ENCODE peak calls at places on chromosomes 5 and 9, in four cellular contexts. One of them, this sample, is unnamed.

GRCh38 chr5:6342689-6343315 is 35.5 kb downstream of the MED10 start:
- DNase-seq in spleen: no peak
- DNase-seq in HCT116: no peak
- DNase-seq in SK-N-SH: no peak
- DNase-seq in this sample: no peak

GRCh38 chr5:179195561-179196419 is 135.6 kb downstream of the ZNF354C start:
- DNase-seq in HCT116: no peak
- DNase-seq in spleen: peak; percentile 73
- DNase-seq in SK-N-SH: no peak
- DNase-seq in this sample: no peak

GRCh38 chr9:74742792-74743389 is 144.8 kb downstream of the TRPM6 start:
- DNase-seq in SK-N-SH: peak; percentile 39
- DNase-seq in spleen: no peak
- DNase-seq in HCT116: peak; percentile 19
- DNase-seq in this sample: no peak

GRCh38 chr5:122434120-122434519 is 122.1 kb downstream of the SNCAIP start:
- DNase-seq in SK-N-SH: no peak
- DNase-seq in spleen: no peak
- DNase-seq in HCT116: no peak
- DNase-seq in this sample: peak; percentile 37

GRCh38 chr9:114157516-114158176 is 2.3 kb downstream of the COL27A1 start:
- DNase-seq in HCT116: no peak
- DNase-seq in SK-N-SH: no peak
- DNase-seq in spleen: no peak
- DNase-seq in this sample: no peak

GRCh38 chr5:109962882-109963603 is 273.3 kb downstream of the MAN2A1 start:
- DNase-seq in SK-N-SH: no peak
- DNase-seq in HCT116: no peak
- DNase-seq in spleen: no peak
- DNase-seq in this sample: no peak

GRCh38 chr5:45484781-45485180 is 211.4 kb downstream of the HCN1 start:
- DNase-seq in SK-N-SH: no peak
- DNase-seq in HCT116: no peak
- DNase-seq in spleen: no peak
- DNase-seq in this sample: no peak

GRCh38 chr5:144202072-144202471 is 31.4 kb downstream of the KCTD16 start:
- DNase-seq in SK-N-SH: no peak
- DNase-seq in spleen: no peak
- DNase-seq in HCT116: no peak
- DNase-seq in this sample: no peak

GRCh38 chr5:94577466-94578245 is 40.7 kb downstream of the KIAA0825 start:
- DNase-seq in SK-N-SH: no peak
- DNase-seq in spleen: no peak
- DNase-seq in HCT116: no peak
- DNase-seq in this sample: no peak

GRCh38 chr9:113620377-113621161 is 157.0 kb downstream of the RGS3 start:
- DNase-seq in spleen: peak; percentile 66
- DNase-seq in SK-N-SH: peak; percentile 83
- DNase-seq in HCT116: peak; percentile 56
- DNase-seq in this sample: no peak

GRCh38 chr9:34493972-34494535 is 28.7 kb downstream of the ENHO start:
- DNase-seq in spleen: peak; percentile 15
- DNase-seq in SK-N-SH: no peak
- DNase-seq in HCT116: no peak
- DNase-seq in this sample: no peak

GRCh38 chr9:72661401-72662135 is 140.2 kb downstream of the TMC1 start:
- DNase-seq in HCT116: no peak
- DNase-seq in SK-N-SH: no peak
- DNase-seq in spleen: no peak
- DNase-seq in this sample: no peak

GRCh38 chr5:126014691-126015090 is 408.5 kb upstream of the GRAMD2B start:
- DNase-seq in spleen: no peak
- DNase-seq in SK-N-SH: no peak
- DNase-seq in HCT116: no peak
- DNase-seq in this sample: no peak
- TF ChIP-seq POLR2AphosphoS5 in spleen: no peak
- TF ChIP-seq POLR2AphosphoS5 in SK-N-SH: no peak
- TF ChIP-seq POLR2AphosphoS5 in HCT116: no peak
- TF ChIP-seq POLR2AphosphoS5 in this sample: no peak

GRCh38 chr9:38128752-38129270 is 59.8 kb upstream of the SHB start:
- DNase-seq in spleen: no peak
- DNase-seq in HCT116: no peak
- DNase-seq in SK-N-SH: no peak
- DNase-seq in this sample: no peak
- H3K27me3 ChIP-seq in spleen: no peaks in the 10 kb centered on the region
- H3K27me3 ChIP-seq in HCT116: no peaks in the 10 kb centered on the region
- H3K27me3 ChIP-seq in SK-N-SH: peaks cover 30% of the 10 kb centered on the region
- H3K27me3 ChIP-seq in this sample: no peaks in the 10 kb centered on the region

GRCh38 chr5:169424279-169424955 is 123.5 kb upstream of the SLIT3 start:
- DNase-seq in SK-N-SH: no peak
- DNase-seq in spleen: no peak
- DNase-seq in HCT116: no peak
- DNase-seq in this sample: no peak

GRCh38 chr5:169422087-169422486 is 121.1 kb upstream of the SLIT3 start:
- DNase-seq in HCT116: no peak
- DNase-seq in SK-N-SH: no peak
- DNase-seq in spleen: no peak
- DNase-seq in this sample: no peak

GRCh38 chr5:169424956-169425318 is 124.0 kb upstream of the SLIT3 start:
- DNase-seq in HCT116: no peak
- DNase-seq in SK-N-SH: no peak
- DNase-seq in spleen: no peak
- DNase-seq in this sample: no peak

GRCh38 chr5:169421677-169422076 is 120.7 kb upstream of the SLIT3 start:
- DNase-seq in spleen: no peak
- DNase-seq in HCT116: no peak
- DNase-seq in SK-N-SH: no peak
- DNase-seq in this sample: no peak

DNA sequence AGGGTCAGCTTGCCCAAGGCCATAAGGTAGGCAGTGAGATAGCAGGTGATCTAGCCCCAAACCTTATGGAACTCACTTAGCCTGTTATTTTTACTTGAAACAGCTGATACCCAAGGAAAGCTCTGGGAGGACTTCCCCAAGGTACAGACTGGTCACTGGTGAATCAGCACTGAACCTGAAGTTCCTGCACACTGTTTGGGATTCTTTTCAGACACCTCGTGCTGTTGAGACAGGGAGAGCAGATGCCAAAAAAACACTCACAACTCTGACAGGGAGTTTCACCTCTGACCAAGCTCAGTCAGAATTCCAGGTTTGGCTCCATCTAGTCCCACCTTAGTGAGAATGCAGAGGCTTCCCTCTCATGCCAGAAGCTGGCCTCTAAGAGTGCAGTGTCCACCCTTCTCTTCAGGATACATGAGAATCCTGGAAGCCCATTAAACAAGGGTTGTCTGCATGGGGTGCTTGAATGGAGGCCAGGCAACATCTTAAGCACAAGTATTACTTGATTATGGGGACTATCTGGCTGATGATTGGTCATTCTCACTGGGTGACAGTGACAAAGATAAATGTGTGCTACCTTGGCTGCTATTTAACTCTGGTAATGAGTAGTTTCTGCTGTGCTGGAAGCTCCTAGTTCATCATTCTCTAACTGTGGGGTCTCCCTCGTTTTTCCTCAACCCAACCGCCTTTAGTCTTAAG is 122.8 kb upstream of the SLIT3 start:
- DNase-seq in SK-N-SH: no peak
- DNase-seq in HCT116: no peak
- DNase-seq in spleen: no peak
- DNase-seq in this sample: no peak
- H3K4me1 ChIP-seq in SK-N-SH: no peaks in the 10 kb centered on the region
- H3K4me1 ChIP-seq in HCT116: no peaks in the 10 kb centered on the region
- H3K4me1 ChIP-seq in spleen: no peaks in the 10 kb centered on the region
- H3K4me1 ChIP-seq in this sample: no peaks in the 10 kb centered on the region

GRCh38 chr5:52787600-52788504 is at the start of the genes ITGA1 and PELO:
- DNase-seq in spleen: peak; percentile 89
- DNase-seq in SK-N-SH: peak; percentile 87
- DNase-seq in HCT116: peak; percentile 59
- DNase-seq in this sample: peak; percentile 97
- TF ChIP-seq POLR2AphosphoS5 in spleen: peak; percentile 88
- TF ChIP-seq POLR2AphosphoS5 in SK-N-SH: no peak
- TF ChIP-seq POLR2AphosphoS5 in HCT116: peak; percentile 45
- TF ChIP-seq POLR2AphosphoS5 in this sample: peak; percentile 85

GRCh38 chr9:36974731-36975130 is 59.3 kb downstream of the PAX5 start:
- DNase-seq in spleen: no peak
- DNase-seq in HCT116: no peak
- DNase-seq in SK-N-SH: no peak
- DNase-seq in this sample: no peak
- H3K27me3 ChIP-seq in spleen: no peaks in the 10 kb centered on the region
- H3K27me3 ChIP-seq in HCT116: no peaks in the 10 kb centered on the region
- H3K27me3 ChIP-seq in SK-N-SH: no peaks in the 10 kb centered on the region
- H3K27me3 ChIP-seq in this sample: peaks cover 6% of the 10 kb centered on the region

GRCh38 chr5:150413176-150413901 is 629 bp upstream of the CD74 start:
- DNase-seq in spleen: no peak
- DNase-seq in HCT116: no peak
- DNase-seq in SK-N-SH: no peak
- DNase-seq in this sample: no peak
- H3K4me1 ChIP-seq in spleen: peaks cover 12% of the 10 kb centered on the region
- H3K4me1 ChIP-seq in HCT116: peaks cover 5% of the 10 kb centered on the region
- H3K4me1 ChIP-seq in SK-N-SH: peaks cover 4% of the 10 kb centered on the region
- H3K4me1 ChIP-seq in this sample: peaks cover 36% of the 10 kb centered on the region